ENCODE peak calls at places on chromosome 16, in six cellular contexts. L is WERI-Rb-1, J is mammary epithelial cell, K is neural progenitor cell, A is heart right ventricle, T is ascending aorta. M is an unnamed sample.
A peak's percentile ranks its signal among the peaks of the same experiment; 100 is the strongest.

GRCh38 chr16:12239953-12240485 is 263.5 kb downstream of the SNX29 start:
- DNase-seq in L (no peak), J (peak; percentile 5), K (no peak), A (no peak), T (no peak), M (no peak)

GRCh38 chr16:8862309-8863130 is 6.3 kb downstream of the CARHSP1 start:
- DNase-seq in L (no peak), J (no peak), K (no peak), A (no peak), T (no peak), M (no peak)

GRCh38 chr16:85321856-85322271 is 209.6 kb upstream of the CIBAR2 start:
- DNase-seq in L (no peak), J (no peak), K (no peak), A (peak; percentile 94), T (peak; percentile 91), M (peak; percentile 58)

GRCh38 chr16:86960266-86960665 is 356.9 kb downstream of the C16orf95 start:
- DNase-seq in L (no peak), J (no peak), K (peak; percentile 53), A (no peak), T (no peak), M (no peak)

GRCh38 chr16:48291303-48291702 is 44.0 kb upstream of the ABCC11 start:
- DNase-seq in L (no peak), J (peak; percentile 48), K (no peak), A (no peak), T (no peak), M (peak; percentile 47)

GRCh38 chr16:24523569-24523968 is 15.8 kb upstream of the RBBP6 start:
- DNase-seq in L (peak; percentile 78), J (no peak), K (no peak), A (no peak), T (no peak), M (no peak)

GRCh38 chr16:31010539-31010938 is at the start of gene STX1B:
- DNase-seq in L (peak; percentile 89), J (no peak), K (peak; percentile 89), A (no peak), T (no peak), M (no peak)

GRCh38 chr16:86971251-86971650 is 345.9 kb downstream of the C16orf95 start:
- DNase-seq in L (no peak), J (no peak), K (no peak), A (peak; percentile 43), T (no peak), M (no peak)

GRCh38 chr16:72760581-72760980 is 287.3 kb downstream of the ZFHX3 start:
- DNase-seq in L (no peak), J (no peak), K (no peak), A (no peak), T (no peak), M (no peak)

GRCh38 chr16:23673971-23674614 is 4.6 kb upstream of the PLK1 start:
- DNase-seq in L (peak; percentile 72), J (no peak), K (peak; percentile 81), A (no peak), T (no peak), M (no peak)

GRCh38 chr16:47180073-47180472 is 36.3 kb upstream of the NETO2 start:
- DNase-seq in L (no peak), J (no peak), K (no peak), A (no peak), T (no peak), M (no peak)

GRCh38 chr16:82160226-82160625 is 9.8 kb downstream of the MPHOSPH6 start:
- DNase-seq in L (no peak), J (no peak), K (no peak), A (no peak), T (no peak), M (no peak)

GRCh38 chr16:10622036-10622921 is 41.9 kb upstream of the EMP2 start:
- DNase-seq in L (peak; percentile 75), J (no peak), K (peak; percentile 22), A (peak; percentile 10), T (no peak), M (no peak)

GRCh38 chr16:71440669-71441347 is 1.0 kb downstream of the TLE7 start:
- DNase-seq in L (peak; percentile 26), J (no peak), K (peak; percentile 54), A (no peak), T (no peak), M (no peak)

GRCh38 chr16:3745751-3746355 is 28.5 kb upstream of the TRAP1 start:
- DNase-seq in L (no peak), J (no peak), K (no peak), A (no peak), T (no peak), M (no peak)

GRCh38 chr16:61836804-61837398 is 199.3 kb downstream of the CDH8 start:
- DNase-seq in L (no peak), J (no peak), K (peak; percentile 83), A (no peak), T (no peak), M (no peak)

GRCh38 chr16:3536271-3536671 is 35.5 kb downstream of the CLUAP1 start:
- DNase-seq in L (no peak), J (no peak), K (no peak), A (no peak), T (no peak), M (no peak)

GRCh38 chr16:75491876-75492275 is 3.4 kb downstream of the CHST6 start:
- DNase-seq in L (no peak), J (peak; percentile 36), K (peak; percentile 35), A (no peak), T (no peak), M (no peak)

GRCh38 chr16:87127766-87128147 is 189.4 kb downstream of the C16orf95 start:
- DNase-seq in L (no peak), J (no peak), K (no peak), A (no peak), T (no peak), M (no peak)

GRCh38 chr16:87541004-87541881 is 48.4 kb upstream of the ZCCHC14 start:
- DNase-seq in L (no peak), J (no peak), K (peak; percentile 36), A (peak; percentile 61), T (peak; percentile 29), M (no peak)

GRCh38 chr16:54194008-54194731 is 92.4 kb downstream of the IRX3 start:
- DNase-seq in L (peak; percentile 37), J (no peak), K (peak; percentile 55), A (peak; percentile 88), T (no peak), M (peak; percentile 86)

DNA sequence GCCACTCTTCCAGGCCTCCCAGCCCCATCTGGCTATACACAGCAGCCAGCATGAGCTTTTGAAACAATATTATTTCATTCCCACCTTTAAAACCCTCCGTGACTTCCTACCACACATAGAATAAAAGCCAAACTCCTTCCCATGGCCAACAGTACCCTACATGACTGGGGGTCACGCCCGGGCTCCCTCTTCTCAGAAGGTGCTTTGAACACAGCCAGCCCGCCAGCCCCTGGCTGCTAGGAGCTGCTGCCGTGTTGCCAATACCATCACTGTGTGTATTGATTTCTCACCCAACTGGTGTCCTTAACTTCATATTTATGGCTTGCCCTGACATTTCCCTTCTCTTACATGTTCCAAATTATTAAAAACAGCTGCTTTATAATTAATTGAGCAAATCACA is 111.2 kb downstream of the GNAO1 start:
- DNase-seq in L (no peak), J (no peak), K (no peak), A (no peak), T (no peak), M (no peak)
- TF ChIP-seq CTCF in L (no peak), J (no peak), K (no peak), A (no peak), T (no peak), M (no peak)

DNA sequence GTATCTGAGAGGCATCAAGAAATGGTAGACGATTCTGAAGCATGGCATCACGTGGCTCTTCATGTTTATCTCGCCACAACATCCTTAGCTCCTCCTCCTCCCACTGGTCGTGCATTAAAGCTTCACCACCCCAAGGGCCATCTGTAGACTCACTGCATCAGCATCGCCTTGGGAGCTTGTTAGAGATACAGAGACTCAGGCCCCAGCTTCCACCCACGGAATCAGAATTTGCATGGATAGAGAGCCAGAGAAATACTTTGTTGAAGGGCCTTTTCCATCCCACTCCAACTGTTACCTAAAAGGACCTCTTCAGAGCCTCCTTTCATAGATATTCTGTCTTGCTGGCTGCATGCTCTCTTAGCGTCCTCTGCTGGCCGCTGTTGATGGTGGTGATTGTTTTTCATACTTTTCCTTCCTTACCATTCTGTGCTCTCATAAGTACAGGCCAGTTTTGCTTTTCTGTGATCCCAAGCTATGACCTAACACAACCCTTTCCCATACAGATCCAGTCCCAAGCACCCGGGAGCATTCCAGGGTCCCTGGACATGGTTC is 1049.4 kb upstream of the EEF2KMT start:
- DNase-seq in L (peak; percentile 15), J (no peak), K (peak; percentile 47), A (no peak), T (no peak), M (no peak)
- TF ChIP-seq CTCF in L (peak; percentile 78), J (no peak), K (peak; percentile 80), A (no peak), T (no peak), M (no peak)

DNA sequence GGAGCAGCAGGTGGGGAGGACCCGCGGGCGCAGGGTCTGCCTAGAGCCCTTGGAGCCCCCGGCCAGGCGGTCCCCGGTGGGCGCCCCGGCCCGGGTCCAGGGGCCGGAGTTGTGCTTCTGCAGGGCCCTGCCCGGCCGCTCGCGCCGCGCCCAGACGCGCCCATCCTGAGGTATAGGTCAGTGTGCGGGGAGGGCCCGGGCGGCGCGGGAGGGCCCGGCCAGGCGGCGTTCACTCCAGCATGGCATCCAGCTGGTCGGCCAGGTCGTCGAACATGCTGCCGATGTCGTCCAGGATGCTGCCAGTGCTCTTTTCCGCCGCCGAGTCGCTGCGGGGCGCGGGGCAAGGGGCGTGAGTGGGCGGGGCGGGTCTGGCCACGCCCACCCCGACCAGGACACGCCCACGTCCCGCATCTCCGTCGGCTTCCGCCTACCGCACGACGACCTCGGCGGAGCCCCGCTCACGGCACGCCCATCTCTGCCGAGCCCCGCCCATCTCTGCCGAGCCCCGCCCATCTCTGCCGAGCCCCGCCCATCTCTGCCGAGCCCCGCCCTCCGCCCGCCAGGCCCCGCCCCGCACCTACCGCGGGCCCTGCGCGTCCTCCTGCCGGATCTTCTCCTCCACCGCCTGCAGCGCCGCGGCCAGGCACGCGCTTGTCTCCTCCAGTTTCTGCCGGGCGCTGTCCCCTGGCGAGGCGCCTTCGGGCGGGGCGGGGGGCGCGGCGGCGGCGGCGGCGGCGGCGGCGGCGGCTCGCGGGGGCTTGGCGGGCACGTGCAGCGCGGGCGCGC is 17.9 kb downstream of the CASKIN1 start:
- DNase-seq in L (no peak), J (no peak), K (peak; percentile 76), A (no peak), T (no peak), M (no peak)
- TF ChIP-seq CTCF in L (no peak), J (no peak), K (no peak), A (no peak), T (no peak), M (no peak)

DNA sequence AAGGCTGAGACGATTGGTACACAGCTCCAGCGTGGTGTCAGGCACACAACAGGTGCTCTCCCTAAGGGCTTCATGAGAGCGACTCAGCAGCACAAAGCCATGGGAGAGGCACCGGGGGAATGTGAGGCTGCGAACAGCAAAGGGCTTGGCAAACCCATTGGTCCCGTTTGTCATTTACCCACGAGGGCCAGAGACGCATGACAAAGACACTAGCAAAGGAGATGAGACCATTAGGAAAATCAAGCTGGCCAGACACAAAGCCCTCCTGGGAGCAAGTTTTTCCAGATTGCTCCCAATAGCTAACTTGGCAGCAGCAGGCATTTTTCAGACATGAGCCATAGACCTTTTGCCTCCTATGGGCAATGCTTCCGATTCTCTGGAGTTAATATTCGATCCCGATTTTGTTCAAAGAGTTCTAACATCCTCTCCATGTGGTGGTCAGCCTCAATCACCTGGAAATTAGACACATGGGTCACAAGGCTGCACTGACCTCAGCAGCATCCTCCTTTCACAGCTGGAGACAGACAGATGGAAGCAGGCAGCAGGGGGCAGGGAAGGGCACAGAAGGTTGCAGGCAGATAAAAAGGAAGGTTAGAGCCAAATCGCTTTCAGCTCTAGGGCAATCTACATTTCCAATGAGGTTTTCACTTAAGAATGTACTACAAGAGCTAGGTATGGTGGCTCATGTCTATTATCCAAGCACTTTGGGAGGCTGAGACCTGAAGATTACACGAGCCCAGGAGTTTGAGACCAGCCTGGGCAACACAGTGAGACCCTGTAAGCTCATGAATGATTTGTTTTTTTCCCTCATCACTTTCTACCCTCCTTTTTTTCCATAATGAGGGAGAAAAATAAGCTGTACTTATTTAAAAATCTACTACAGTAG is 38.1 kb downstream of the TK2 start:
- DNase-seq in L (peak; percentile 37), J (peak; percentile 71), K (peak; percentile 33), A (no peak), T (no peak), M (peak; percentile 79)
- TF ChIP-seq CTCF in L (no peak), J (no peak), K (no peak), A (peak; percentile 27), T (peak; percentile 14), M (peak; percentile 20)

M was measured in MCF 10A.